ENCODE peak calls at places on chromosomes 16 and 17, in seven cellular contexts. Z is GM23248; V is CD8-positive, alpha-beta memory T cell; W is CD8-positive, alpha-beta T cell; S is AG04450; K is mesenchymal stem cell; F is upper lobe of right lung. T is an unnamed sample.

GRCh38 chr17:75031972-75032895 is 14.5 kb downstream of the ATP5PD start:
- DNase-seq in V (peak; percentile 53), W (peak; percentile 63), Z (peak; percentile 95), K (peak; percentile 79), S (no peak), F (peak; percentile 74), T (peak; percentile 87)

GRCh38 chr16:19884611-19885455 is at the start of gene GPRC5B:
- DNase-seq in V (peak; percentile 36), K (peak; percentile 49), F (peak; percentile 67), S (no peak), W (peak; percentile 67), Z (peak; percentile 54), T (peak; percentile 60)

GRCh38 chr16:75820672-75821071 is 94.4 kb upstream of the CPHXL start:
- DNase-seq in S (no peak), K (no peak), F (no peak), V (no peak), Z (no peak), W (no peak), T (no peak)

GRCh38 chr16:14005335-14005734 is 65.8 kb upstream of the MRTFB start:
- DNase-seq in W (no peak), S (no peak), V (no peak), F (no peak), Z (no peak), K (no peak), T (no peak)

GRCh38 chr17:14579716-14580115 is 278.8 kb downstream of the HS3ST3B1 start:
- DNase-seq in V (no peak), Z (peak; percentile 28), K (no peak), W (no peak), S (no peak), F (no peak), T (no peak)

GRCh38 chr16:15041260-15042011 is 14.4 kb downstream of the NTAN1 start:
- DNase-seq in S (no peak), W (no peak), F (peak; percentile 85), K (no peak), Z (peak; percentile 94), V (no peak), T (peak; percentile 93)

GRCh38 chr16:22188595-22189442 is 17.3 kb upstream of the EEF2K start:
- DNase-seq in S (peak; percentile 86), K (peak; percentile 89), W (peak; percentile 77), Z (peak; percentile 89), V (peak; percentile 68), F (peak; percentile 70), T (peak; percentile 80)

GRCh38 chr17:76404976-76405563 is 20.7 kb downstream of the SPHK1 start:
- DNase-seq in S (no peak), K (no peak), W (no peak), V (no peak), F (no peak), Z (no peak), T (no peak)

GRCh38 chr16:71956500-71956899 is 43.7 kb downstream of the PKD1L3 start:
- DNase-seq in F (no peak), W (no peak), V (no peak), S (no peak), Z (no peak), K (no peak), T (no peak)

GRCh38 chr16:728131-728889 is 1.4 kb downstream of the HAGHL start:
- DNase-seq in S (no peak), F (peak; percentile 88), V (peak; percentile 81), Z (peak; percentile 84), K (peak; percentile 89), W (peak; percentile 78), T (peak; percentile 82)

GRCh38 chr17:71905632-71906031 is 215.2 kb upstream of the SOX9 start:
- DNase-seq in Z (no peak), F (no peak), W (no peak), V (no peak), K (no peak), S (no peak), T (no peak)

GRCh38 chr17:63512388-63512787 is 10.8 kb upstream of the KCNH6 start:
- DNase-seq in S (no peak), K (no peak), V (no peak), F (no peak), Z (no peak), W (no peak), T (no peak)

GRCh38 chr17:57311281-57312216 is 55.2 kb downstream of the MSI2 start:
- DNase-seq in W (no peak), F (no peak), K (no peak), V (no peak), S (no peak), Z (no peak), T (no peak)

GRCh38 chr16:67930191-67930590 is 1.5 kb downstream of the CTRL start:
- DNase-seq in W (no peak), Z (no peak), F (no peak), S (no peak), K (no peak), V (no peak), T (peak; percentile 30)

GRCh38 chr17:13634001-13634400 is 32.3 kb upstream of the HS3ST3A1 start:
- DNase-seq in S (no peak), W (no peak), K (no peak), F (no peak), Z (no peak), V (no peak), T (no peak)

GRCh38 chr17:80834896-80835281 is 156.8 kb upstream of the CHMP6 start:
- DNase-seq in W (no peak), Z (no peak), F (no peak), K (no peak), S (no peak), V (no peak), T (no peak)

GRCh38 chr17:80837711-80838110 is 153.9 kb upstream of the CHMP6 start:
- DNase-seq in F (no peak), V (no peak), K (no peak), S (no peak), Z (no peak), W (no peak), T (peak; percentile 38)

GRCh38 chr17:80836971-80837481 is 154.6 kb upstream of the CHMP6 start:
- DNase-seq in W (no peak), S (no peak), Z (no peak), V (no peak), K (no peak), F (no peak), T (peak; percentile 65)

GRCh38 chr17:80836658-80836965 is 155.0 kb upstream of the CHMP6 start:
- DNase-seq in W (no peak), K (no peak), Z (no peak), S (no peak), F (no peak), V (no peak), T (peak; percentile 51)

GRCh38 chr17:80835816-80836657 is 155.6 kb upstream of the CHMP6 start:
- DNase-seq in W (no peak), Z (no peak), V (no peak), K (no peak), F (no peak), S (no peak), T (peak; percentile 21)
- H3K27ac ChIP-seq in W (no peak overlapping the region), Z (no peak overlapping the region), V (no peak overlapping the region), K (no peak overlapping the region), F (no peak overlapping the region), S (no peak overlapping the region), T (no peak overlapping the region)

GRCh38 chr17:280901-281300 is 71.7 kb downstream of the RPH3AL start:
- DNase-seq in W (no peak), Z (no peak), V (no peak), F (peak; percentile 40), S (no peak), K (no peak), T (peak; percentile 50)
- H3K27ac ChIP-seq in W (no peak overlapping the region), Z (no peak overlapping the region), V (no peak overlapping the region), F (peak overlapping the region; percentile 72), S (no peak overlapping the region), K (no peak overlapping the region), T (no peak overlapping the region)

GRCh38 chr16:86709103-86709502 is 130.8 kb downstream of the FOXL1 start:
- DNase-seq in S (no peak), Z (no peak), W (no peak), V (no peak), F (no peak), K (no peak), T (no peak)
- H3K27ac ChIP-seq in S (no peak overlapping the region), Z (no peak overlapping the region), W (no peak overlapping the region), V (no peak overlapping the region), F (no peak overlapping the region), K (no peak overlapping the region), T (no peak overlapping the region)

DNA sequence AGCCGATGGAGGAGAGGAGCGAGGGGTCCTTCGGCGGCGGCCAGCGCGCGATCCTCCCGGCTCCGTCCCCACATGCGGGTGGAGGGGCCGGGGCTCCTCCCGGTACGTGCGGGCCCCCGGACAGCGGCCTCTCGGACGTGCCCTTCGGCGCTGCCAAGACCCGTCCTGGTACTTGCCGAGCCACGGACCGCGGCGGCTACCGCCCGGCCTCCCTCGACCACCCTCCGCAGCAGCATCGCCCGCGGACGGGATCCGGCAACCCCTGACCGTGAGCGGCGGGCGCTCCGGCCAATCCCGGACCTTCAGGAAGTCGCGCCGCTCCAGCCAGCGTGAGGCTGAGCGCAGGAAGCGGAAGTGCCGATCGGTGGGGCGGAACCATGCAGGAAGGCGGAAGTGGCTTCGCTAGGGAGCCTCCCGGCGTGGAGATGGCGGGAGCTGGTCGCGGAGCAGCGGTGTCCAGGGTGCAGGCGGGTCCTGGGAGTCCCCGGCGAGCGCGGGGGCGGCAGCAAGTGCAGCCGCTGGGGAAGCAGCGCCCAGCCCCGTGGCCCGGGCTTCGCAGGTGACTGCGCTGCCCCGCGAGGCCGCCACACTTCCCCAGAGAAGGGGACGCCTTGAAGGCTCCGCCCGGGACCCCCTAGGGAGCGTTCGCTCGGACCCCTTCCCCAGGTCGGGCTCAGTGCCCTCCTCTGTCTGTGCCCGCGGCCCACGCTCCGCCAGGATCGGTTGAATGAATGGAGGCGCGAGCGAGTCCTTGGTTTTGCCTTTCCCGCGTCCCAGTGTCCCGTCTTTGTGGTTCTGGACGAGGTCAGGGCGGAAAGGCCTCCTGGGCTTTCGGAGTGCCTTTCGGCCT is at the start of the genes CCDC137 and OXLD1:
- DNase-seq in V (peak; percentile 89), F (peak; percentile 99), W (peak; percentile 94), K (peak; percentile 96), Z (peak; percentile 99), S (peak; percentile 91), T (peak; percentile 98)
- H3K27ac ChIP-seq in V (peak within 1 kb of the TSS; percentile 81), F (peak within 1 kb of the TSS; percentile 92), W (peak within 1 kb of the TSS; percentile 72), K (peak within 1 kb of the TSS; percentile 78), Z (peak within 1 kb of the TSS; percentile 45), S (peak within 1 kb of the TSS; percentile 61), T (peak within 1 kb of the TSS; percentile 50)

GRCh38 chr17:7677388-7678067 is 9.8 kb downstream of the TP53 start:
- DNase-seq in S (no peak), W (no peak), V (no peak), K (no peak), F (no peak), Z (no peak), T (no peak)
- H3K27ac ChIP-seq in S (no peak overlapping the region), W (no peak overlapping the region), V (no peak overlapping the region), K (no peak overlapping the region), F (no peak overlapping the region), Z (no peak overlapping the region), T (no peak overlapping the region)

DNA sequence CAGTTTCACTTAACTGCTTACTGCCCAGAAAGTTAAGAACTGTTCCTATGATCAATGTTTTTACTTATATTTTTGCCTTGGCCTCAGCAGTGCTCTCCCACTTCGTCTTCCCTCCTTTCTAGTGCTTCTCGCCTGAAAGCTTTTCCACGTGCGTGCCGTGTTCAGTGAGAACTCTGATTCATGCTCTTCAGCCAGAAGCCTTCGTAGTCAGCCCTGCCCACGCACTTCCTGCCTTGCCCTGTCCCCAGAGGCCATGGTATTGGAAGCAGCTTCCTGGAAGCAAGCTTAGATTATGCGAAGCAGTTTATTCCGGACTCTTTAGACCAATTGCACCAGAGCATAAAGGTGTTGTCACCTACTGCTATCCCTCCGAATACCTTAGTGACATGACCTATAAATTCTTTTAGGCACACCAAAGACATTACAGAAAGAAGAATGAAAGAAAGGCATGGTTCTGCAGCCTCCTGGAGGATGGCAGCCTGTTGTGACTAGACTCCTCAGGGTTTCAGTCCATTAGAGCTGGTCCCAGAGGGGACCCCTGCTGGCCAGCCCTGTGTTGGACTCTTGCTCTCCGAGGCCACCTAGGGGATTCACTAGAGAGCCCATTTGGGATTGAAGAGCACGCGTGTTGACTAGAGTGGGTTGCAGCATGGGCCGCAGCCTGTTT is 105.2 kb downstream of the RPTOR start:
- DNase-seq in W (peak; percentile 66), V (no peak), S (peak; percentile 45), K (peak; percentile 91), F (no peak), Z (peak; percentile 99), T (peak; percentile 85)
- H3K27ac ChIP-seq in W (peak overlapping the region; percentile 1), V (no peak overlapping the region), S (peak overlapping the region; percentile 57), K (no peak overlapping the region), F (no peak overlapping the region), Z (peak overlapping the region; percentile 92), T (no peak overlapping the region)

T was measured in aorta.